ENCODE peak calls at places on chromosomes 4 and X, in ten cellular contexts. Y is heart right ventricle, N is cardiac muscle cell, L is A172, B is ovary, S is NCI-H2081, O is H54, T is activated T-cell treated with anti-CD3 and anti-CD28 coated beads for 24 hours, C is NCI-H1417, R is fibroblast of gingiva. X is an unnamed sample.

GRCh38 chr4:7434766-7435150 is at the start of gene PSAPL1:
- DNase-seq in Y (peak; percentile 52), N (peak; percentile 82), L (peak; percentile 60), B (no peak), S (no peak), O (peak; percentile 90), T (no peak), C (peak; percentile 62), R (no peak), X (peak; percentile 7)

GRCh38 chr4:109065006-109065405 is 237.5 kb downstream of the COL25A1 start:
- DNase-seq in Y (no peak), N (no peak), L (no peak), B (no peak), S (no peak), O (no peak), T (no peak), C (no peak), R (no peak), X (no peak)

GRCh38 chr4:27692098-27692679 is 831.5 kb downstream of the STIM2 start:
- DNase-seq in Y (no peak), N (peak; percentile 42), L (peak; percentile 24), B (no peak), S (peak; percentile 25), O (no peak), T (no peak), C (peak; percentile 11), R (no peak), X (no peak)

GRCh38 chr4:140134780-140135179 is 19.2 kb downstream of the MAML3 start:
- DNase-seq in Y (no peak), N (no peak), L (no peak), B (no peak), S (no peak), O (no peak), T (no peak), C (no peak), R (no peak), X (no peak)

GRCh38 chrX:132435222-132435621 is 53.6 kb downstream of the MBNL3 start:
- DNase-seq in Y (no peak), N (no peak), L (no peak), B (no peak), S (no peak), O (no peak), T (no peak), C (no peak), R (peak; percentile 24), X (no peak)

GRCh38 chr4:242121-242848 is 63.0 kb downstream of the ZNF732 start:
- DNase-seq in Y (peak; percentile 50), N (peak; percentile 73), L (peak; percentile 35), B (peak; percentile 68), S (peak; percentile 38), O (peak; percentile 3), T (peak; percentile 44), C (peak; percentile 91), R (peak; percentile 20), X (no peak)

GRCh38 chr4:55866290-55866907 is 13.0 kb downstream of the EXOC1 start:
- DNase-seq in Y (no peak), N (no peak), L (peak; percentile 89), B (no peak), S (no peak), O (peak; percentile 6), T (no peak), C (no peak), R (peak; percentile 88), X (no peak)

GRCh38 chrX:88830113-88830512 is 83.1 kb downstream of the CPXCR1 start:
- DNase-seq in Y (no peak), N (no peak), L (no peak), B (no peak), S (no peak), O (no peak), T (no peak), C (no peak), R (no peak), X (no peak)

GRCh38 chr4:157810137-157810774 is 362.6 kb downstream of the GASK1B start:
- DNase-seq in Y (no peak), N (no peak), L (no peak), B (no peak), S (no peak), O (no peak), T (no peak), C (no peak), R (no peak), X (no peak)

GRCh38 chrX:130055103-130055502 is 55.2 kb downstream of the ELF4 start:
- DNase-seq in Y (no peak), N (no peak), L (no peak), B (no peak), S (no peak), O (no peak), T (no peak), C (no peak), R (peak; percentile 62), X (no peak)

GRCh38 chrX:134911348-134911747 is 79.4 kb upstream of the SMIM10 start:
- DNase-seq in Y (no peak), N (no peak), L (no peak), B (no peak), S (no peak), O (no peak), T (no peak), C (no peak), R (no peak), X (no peak)

GRCh38 chr4:80206541-80207171 is 9.4 kb downstream of the PRDM8 start:
- DNase-seq in Y (no peak), N (no peak), L (no peak), B (no peak), S (no peak), O (no peak), T (no peak), C (no peak), R (no peak), X (no peak)

GRCh38 chrX:154378059-154378798 is 866 bp upstream of the EMD start:
- DNase-seq in Y (peak; percentile 67), N (no peak), L (peak; percentile 50), B (peak; percentile 72), S (no peak), O (no peak), T (no peak), C (no peak), R (peak; percentile 69), X (peak; percentile 55)

GRCh38 chr4:89064848-89065247 is 7.9 kb upstream of the FAM13A start:
- DNase-seq in Y (no peak), N (no peak), L (no peak), B (no peak), S (no peak), O (no peak), T (no peak), C (no peak), R (no peak), X (no peak)

GRCh38 chrX:107978707-107979307 is 3.4 kb downstream of the TEX13B start:
- DNase-seq in Y (no peak), N (peak; percentile 44), L (peak; percentile 3), B (no peak), S (no peak), O (no peak), T (no peak), C (no peak), R (peak; percentile 20), X (peak; percentile 10)